ENCODE peak calls at places on chromosomes 5 and 9, in seven cellular contexts. Z is HFF-Myc, Y is foreskin fibroblast, U is epithelial cell of esophagus, O is upper lobe of right lung, W is GM12864, X is WTC11. F is an unnamed sample.
A peak's percentile ranks its signal among the peaks of the same experiment; 100 is the strongest.

GRCh38 chr5:139458580-139459407 is 3.7 kb downstream of the ECSCR start:
- DNase-seq in Z (no peak), Y (peak; percentile 71), U (peak; percentile 83), O (no peak), W (peak; percentile 73), X (no peak), F (no peak)

GRCh38 chr5:148685520-148686134 is 31.3 kb upstream of the HTR4 start:
- DNase-seq in Z (no peak), Y (no peak), U (no peak), O (no peak), W (no peak), X (no peak), F (no peak)

GRCh38 chr5:178555771-178556211 is 34.4 kb downstream of the COL23A1 start:
- DNase-seq in Z (no peak), Y (no peak), U (no peak), O (peak; percentile 32), W (no peak), X (peak; percentile 73), F (no peak)

GRCh38 chr5:107304671-107305070 is 366.1 kb downstream of the EFNA5 start:
- DNase-seq in Z (no peak), Y (no peak), U (no peak), O (no peak), W (no peak), X (no peak), F (no peak)

GRCh38 chr9:21465859-21466518 is 16.1 kb downstream of the IFNE start:
- DNase-seq in Z (peak; percentile 71), Y (peak; percentile 39), U (peak; percentile 46), O (no peak), W (peak; percentile 18), X (no peak), F (no peak)

GRCh38 chr5:59833448-59833847 is 60.1 kb downstream of the PDE4D start:
- DNase-seq in Z (no peak), Y (no peak), U (no peak), O (no peak), W (no peak), X (no peak), F (no peak)

GRCh38 chr5:135476615-135477493 is 24.7 kb upstream of the TIFAB start:
- DNase-seq in Z (no peak), Y (no peak), U (no peak), O (no peak), W (no peak), X (no peak), F (no peak)

GRCh38 chr9:89137548-89138462 is 40.8 kb downstream of the SHC3 start:
- DNase-seq in Z (peak; percentile 63), Y (peak; percentile 91), U (peak; percentile 93), O (no peak), W (no peak), X (no peak), F (no peak)

GRCh38 chr9:130927338-130927737 is 11.7 kb downstream of the FIBCD1 start:
- DNase-seq in Z (no peak), Y (no peak), U (peak; percentile 26), O (no peak), W (no peak), X (no peak), F (no peak)

GRCh38 chr9:4077499-4078102 is 222.3 kb downstream of the GLIS3 start:
- DNase-seq in Z (peak; percentile 37), Y (peak; percentile 34), U (peak; percentile 71), O (peak; percentile 88), W (peak; percentile 4), X (peak; percentile 85), F (peak; percentile 61)

GRCh38 chr5:72288923-72289322 is 31.1 kb downstream of the MRPS27 start:
- DNase-seq in Z (no peak), Y (no peak), U (no peak), O (no peak), W (no peak), X (no peak), F (no peak)

GRCh38 chr5:116815081-116815480 is 240.5 kb upstream of the SEMA6A start:
- DNase-seq in Z (no peak), Y (no peak), U (no peak), O (no peak), W (no peak), X (no peak), F (no peak)

GRCh38 chr9:123269316-123269715 is 930 bp upstream of the STRBP start:
- DNase-seq in Z (no peak), Y (no peak), U (no peak), O (no peak), W (no peak), X (peak; percentile 17), F (no peak)

GRCh38 chr5:82676663-82677062 is 398.5 kb upstream of the RPS23 start:
- DNase-seq in Z (no peak), Y (no peak), U (no peak), O (no peak), W (no peak), X (no peak), F (no peak)

GRCh38 chr5:18394154-18394804 is 760.0 kb downstream of the TAF11L14 start:
- DNase-seq in Z (no peak), Y (no peak), U (peak; percentile 78), O (peak; percentile 78), W (no peak), X (peak; percentile 83), F (peak; percentile 40)

GRCh38 chr5:180343846-180344327 is 9.2 kb downstream of the GFPT2 start:
- DNase-seq in Z (no peak), Y (peak; percentile 66), U (no peak), O (no peak), W (no peak), X (no peak), F (no peak)

GRCh38 chr5:18220631-18221030 is 586.4 kb downstream of the TAF11L14 start:
- DNase-seq in Z (no peak), Y (no peak), U (peak; percentile 63), O (no peak), W (no peak), X (no peak), F (no peak)

GRCh38 chr5:17928571-17928970 is 294.3 kb downstream of the TAF11L14 start:
- DNase-seq in Z (no peak), Y (no peak), U (peak; percentile 95), O (no peak), W (no peak), X (no peak), F (no peak)

GRCh38 chr5:96199713-96200183 is 233.3 kb downstream of the PCSK1 start:
- DNase-seq in Z (no peak), Y (no peak), U (no peak), O (no peak), W (no peak), X (no peak), F (no peak)

GRCh38 chr5:169786219-169786618 is 149.1 kb downstream of the DOCK2 start:
- DNase-seq in Z (no peak), Y (no peak), U (no peak), O (no peak), W (no peak), X (no peak), F (no peak)

GRCh38 chr5:166722939-166723338 is 1568.5 kb upstream of the WWC1 start:
- DNase-seq in Z (no peak), Y (peak; percentile 20), U (peak; percentile 94), O (no peak), W (no peak), X (no peak), F (no peak)

GRCh38 chr9:19023078-19023477 is 9.9 kb downstream of the SAXO1 start:
- DNase-seq in Z (no peak), Y (no peak), U (no peak), O (no peak), W (no peak), X (no peak), F (no peak)

GRCh38 chr9:13847270-13847669 is 466.7 kb downstream of the NFIB start:
- DNase-seq in Z (no peak), Y (no peak), U (peak; percentile 9), O (no peak), W (no peak), X (no peak), F (no peak)

DNA sequence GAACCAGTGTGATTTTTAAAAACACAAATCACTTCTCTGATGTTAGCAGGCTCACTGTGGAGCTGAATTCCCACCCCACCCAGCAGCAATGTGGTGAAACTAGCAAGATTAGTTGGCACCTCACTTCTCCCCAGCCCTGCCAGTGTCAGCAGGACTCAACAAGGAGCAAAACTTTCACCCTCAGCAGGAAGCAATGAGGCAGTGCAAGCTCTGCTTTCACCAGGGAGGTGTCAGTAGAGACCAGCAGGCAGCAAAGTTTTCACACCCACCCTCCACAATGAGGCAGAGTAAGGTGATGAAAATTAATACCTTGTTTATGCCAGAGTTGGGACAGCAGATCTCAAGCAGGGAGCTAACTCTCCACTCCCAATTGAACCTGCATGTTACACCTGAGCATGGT is 565.0 kb downstream of the CETN3 start:
- DNase-seq in Z (no peak), Y (no peak), U (peak; percentile 42), O (no peak), W (no peak), X (peak; percentile 19), F (no peak)
- TF ChIP-seq CTCF in Z (no peak), Y (no peak), U (peak; percentile 38), O (no peak), W (peak; percentile 32), X (no peak), F (no peak)

GRCh38 chr5:5887818-5888217 is 465.3 kb downstream of the ICE1 start:
- DNase-seq in Z (no peak), Y (no peak), U (no peak), O (no peak), W (no peak), X (no peak), F (no peak)

GRCh38 chr5:5886353-5886752 is 463.9 kb downstream of the ICE1 start:
- DNase-seq in Z (no peak), Y (no peak), U (no peak), O (no peak), W (no peak), X (no peak), F (no peak)

GRCh38 chr5:5885782-5886181 is 463.3 kb downstream of the ICE1 start:
- DNase-seq in Z (no peak), Y (no peak), U (no peak), O (no peak), W (no peak), X (no peak), F (no peak)

GRCh38 chr5:5884593-5884992 is 462.1 kb downstream of the ICE1 start:
- DNase-seq in Z (no peak), Y (no peak), U (no peak), O (no peak), W (no peak), X (no peak), F (no peak)

GRCh38 chr5:5886812-5887486 is 464.5 kb downstream of the ICE1 start:
- DNase-seq in Z (no peak), Y (no peak), U (peak; percentile 11), O (peak; percentile 77), W (no peak), X (peak; percentile 76), F (peak; percentile 48)
- TF ChIP-seq CTCF in Z (no peak), Y (no peak), U (peak; percentile 27), O (peak; percentile 56), W (peak; percentile 80), X (peak; percentile 79), F (peak; percentile 67)

GRCh38 chr5:176802116-176802784 is 8.1 kb upstream of the UNC5A start:
- DNase-seq in Z (no peak), Y (no peak), U (no peak), O (no peak), W (no peak), X (no peak), F (no peak)
- TF ChIP-seq CTCF in Z (no peak), Y (no peak), U (no peak), O (no peak), W (no peak), X (no peak), F (no peak)

DNA sequence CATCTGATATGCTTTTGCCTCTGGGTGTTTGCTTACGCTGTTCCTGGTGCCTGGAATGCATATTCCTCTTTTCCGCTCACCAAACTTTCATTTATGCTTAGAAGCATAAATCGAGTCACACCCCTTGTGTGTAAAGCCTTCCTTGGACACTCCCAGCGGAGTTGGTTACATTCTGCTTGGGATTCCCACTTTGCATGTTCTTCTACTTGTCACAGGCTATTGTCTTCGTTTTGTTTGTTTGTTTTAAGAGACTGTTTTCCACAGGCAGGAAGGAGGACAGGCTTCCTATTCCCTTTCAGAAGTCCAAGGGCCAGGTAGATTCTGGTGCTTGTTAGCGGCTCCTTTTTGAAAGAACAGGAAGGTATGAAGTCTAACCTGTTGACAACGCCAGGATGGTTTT is 76.6 kb downstream of the SEC61B start:
- DNase-seq in Z (no peak), Y (no peak), U (no peak), O (no peak), W (no peak), X (no peak), F (no peak)
- TF ChIP-seq CTCF in Z (no peak), Y (no peak), U (no peak), O (no peak), W (no peak), X (no peak), F (no peak)

F was measured in mesothelial cell of epicardium.